ENCODE peak calls at places on chromosome 21, in five cellular contexts. N, D, X, G and Q are unnamed samples.

GRCh38 chr21:39968010-39968409 is 100.8 kb downstream of the PCP4 start:
- DNase-seq in D (no peak), X (no peak), G (no peak), N (no peak), Q (no peak)

GRCh38 chr21:43308511-43309283 is 118.2 kb downstream of the SIK1 start:
- DNase-seq in X (no peak), D (no peak), G (peak), N (no peak), Q (no peak)

GRCh38 chr21:43209575-43210453 is 41.0 kb downstream of the CRYAA start:
- DNase-seq in G (peak), D (peak), N (no peak), X (peak), Q (no peak)

GRCh38 chr21:15978158-15978805 is 248.5 kb downstream of the USP25 start:
- DNase-seq in N (no peak), X (no peak), G (no peak), D (no peak), Q (no peak)

GRCh38 chr21:14942801-14943490 is 121.9 kb downstream of the NRIP1 start:
- DNase-seq in X (no peak), G (no peak), D (no peak), N (no peak), Q (no peak)

GRCh38 chr21:33780631-33781030 is 135.0 kb downstream of the ATP5PO start:
- DNase-seq in N (no peak), D (no peak), X (no peak), G (no peak), Q (no peak)

GRCh38 chr21:33428669-33429068 is 25.5 kb downstream of the IFNGR2 start:
- DNase-seq in N (no peak), G (no peak), X (no peak), D (no peak), Q (no peak)

GRCh38 chr21:30962013-30962412 is 76.3 kb downstream of the KRTAP19-8 start:
- DNase-seq in X (no peak), G (no peak), N (no peak), D (no peak), Q (no peak)

GRCh38 chr21:45515241-45516061 is 26.8 kb downstream of the SLC19A1 start:
- DNase-seq in D (no peak), N (no peak), X (no peak), G (peak), Q (no peak)

GRCh38 chr21:38088916-38089762 is 167.7 kb upstream of the KCNJ15 start:
- DNase-seq in X (no peak), N (no peak), D (no peak), G (no peak), Q (no peak)

GRCh38 chr21:45540601-45540970 is 1.7 kb downstream of the SLC19A1 start:
- DNase-seq in X (no peak), N (peak), G (no peak), D (no peak), Q (no peak)

GRCh38 chr21:42567181-42567560 is 53.5 kb downstream of the SLC37A1 start:
- DNase-seq in X (no peak), N (no peak), D (no peak), G (no peak), Q (no peak)

GRCh38 chr21:25664462-25665070 is 25.5 kb downstream of the JAM2 start:
- DNase-seq in X (no peak), N (no peak), G (peak), D (no peak), Q (no peak)

GRCh38 chr21:33396966-33397365 is 6.2 kb upstream of the IFNGR2 start:
- DNase-seq in X (no peak), G (peak), N (no peak), D (peak), Q (peak)

GRCh38 chr21:26845066-26845749 is at the start of gene ADAMTS1:
- DNase-seq in N (peak), D (peak), G (peak), X (peak), Q (no peak)

GRCh38 chr21:44337941-44338895 is 972 bp downstream of the CFAP410 start:
- DNase-seq in N (peak), G (peak), D (peak), X (peak), Q (peak)

GRCh38 chr21:32311621-32312020 is 13.0 kb downstream of the MRAP start:
- DNase-seq in G (no peak), N (no peak), X (no peak), D (no peak), Q (no peak)

GRCh38 chr21:15616864-15617574 is 112.8 kb upstream of the USP25 start:
- DNase-seq in D (no peak), N (no peak), X (no peak), G (no peak), Q (no peak)

GRCh38 chr21:44463716-44464115 is 8.4 kb downstream of the LRRC3 start:
- DNase-seq in X (no peak), D (no peak), N (peak), G (no peak), Q (no peak)

GRCh38 chr21:15731243-15731613 is 1.4 kb downstream of the USP25 start:
- DNase-seq in X (no peak), D (no peak), N (no peak), G (no peak), Q (no peak)

GRCh38 chr21:45074818-45075605 is 632 bp downstream of the ADARB1 start:
- DNase-seq in N (no peak), D (peak), X (peak), G (peak), Q (no peak)

GRCh38 chr21:38985423-38986378 is 180.0 kb downstream of the ETS2 start:
- DNase-seq in D (peak), X (no peak), G (peak), N (no peak), Q (peak)

GRCh38 chr21:32611471-32611997 is 643 bp downstream of the CFAP298 start:
- DNase-seq in X (no peak), D (peak), G (no peak), N (no peak), Q (no peak)

GRCh38 chr21:17476006-17476405 is 36.8 kb upstream of the CXADR start:
- DNase-seq in D (no peak), G (no peak), X (no peak), N (no peak), Q (no peak)

GRCh38 chr21:42599486-42599885 is 53.9 kb upstream of the PDE9A start:
- DNase-seq in D (no peak), X (no peak), G (no peak), N (no peak), Q (no peak)

GRCh38 chr21:30227633-30228404 is 11.9 kb upstream of the CLDN8 start:
- DNase-seq in X (peak), G (no peak), N (no peak), D (peak), Q (peak)

GRCh38 chr21:34029724-34030528 is 43.5 kb upstream of the MRPS6 start:
- DNase-seq in N (peak), G (peak), D (peak), X (peak), Q (peak)

GRCh38 chr21:39258207-39258606 is 55.2 kb downstream of the BRWD1 start:
- DNase-seq in D (peak), X (no peak), N (no peak), G (no peak), Q (no peak)

GRCh38 chr21:43949499-43950208 is 62.5 kb upstream of the TRAPPC10 start:
- DNase-seq in D (no peak), G (no peak), N (no peak), X (no peak), Q (no peak)

GRCh38 chr21:17051054-17051453 is 461.8 kb upstream of the CXADR start:
- DNase-seq in N (no peak), G (no peak), D (no peak), X (no peak), Q (no peak)

GRCh38 chr21:42837421-42838211 is 41.7 kb downstream of the WDR4 start:
- DNase-seq in N (no peak), G (no peak), D (no peak), X (no peak), Q (no peak)

GRCh38 chr21:34274001-34274400 is 89.8 kb upstream of the KCNE2 start:
- DNase-seq in X (no peak), D (no peak), N (peak), G (no peak), Q (no peak)

GRCh38 chr21:42002421-42002958 is 7.7 kb downstream of the ZBTB21 start:
- DNase-seq in X (peak), D (peak), G (no peak), N (peak), Q (no peak)

GRCh38 chr21:44405948-44406872 is 49.1 kb upstream of the LRRC3 start:
- DNase-seq in G (no peak), D (no peak), X (no peak), N (no peak), Q (peak)

GRCh38 chr21:45304161-45304830 is 16.6 kb upstream of the POFUT2 start:
- DNase-seq in D (no peak), G (no peak), N (no peak), X (no peak), Q (no peak)

GRCh38 chr21:42471716-42472330 is 24.2 kb downstream of the RSPH1 start:
- DNase-seq in N (no peak), D (no peak), G (no peak), X (no peak), Q (no peak)

GRCh38 chr21:28235169-28235892 is 757.3 kb downstream of the LTN1 start:
- DNase-seq in D (no peak), X (no peak), N (no peak), G (no peak), Q (no peak)
- TF ChIP-seq CTCF in D (no peak), X (no peak), N (no peak), G (no peak), Q (peak)

GRCh38 chr21:46549650-46550049 is 55.2 kb downstream of the S100B start:
- DNase-seq in D (no peak), N (no peak), X (no peak), G (no peak), Q (no peak)

GRCh38 chr21:46552274-46552673 is 52.6 kb downstream of the S100B start:
- DNase-seq in D (no peak), N (no peak), G (no peak), X (no peak), Q (no peak)

GRCh38 chr21:46552865-46553379 is 52.0 kb downstream of the S100B start:
- DNase-seq in N (no peak), X (no peak), G (no peak), D (no peak), Q (no peak)

GRCh38 chr21:46551636-46552241 is 53.1 kb downstream of the S100B start:
- DNase-seq in N (no peak), D (no peak), G (peak), X (no peak), Q (no peak)

GRCh38 chr21:46550511-46550941 is 54.4 kb downstream of the S100B start:
- DNase-seq in D (no peak), G (no peak), X (no peak), N (no peak), Q (no peak)
- H3K4me3 ChIP-seq in D (no peak), G (no peak), X (no peak), N (no peak), Q (no peak)

GRCh38 chr21:35510294-35510693 is 461.2 kb upstream of the RUNX1 start:
- DNase-seq in X (no peak), G (no peak), N (no peak), D (no peak), Q (no peak)

GRCh38 chr21:35509004-35509704 is 460.1 kb upstream of the RUNX1 start:
- DNase-seq in N (peak), G (no peak), D (no peak), X (no peak), Q (no peak)

GRCh38 chr21:35511298-35512162 is 462.4 kb upstream of the RUNX1 start:
- DNase-seq in N (no peak), X (no peak), G (no peak), D (no peak), Q (no peak)

GRCh38 chr21:35506352-35506751 is 457.2 kb upstream of the RUNX1 start:
- DNase-seq in N (no peak), G (no peak), D (no peak), X (no peak), Q (no peak)

DNA sequence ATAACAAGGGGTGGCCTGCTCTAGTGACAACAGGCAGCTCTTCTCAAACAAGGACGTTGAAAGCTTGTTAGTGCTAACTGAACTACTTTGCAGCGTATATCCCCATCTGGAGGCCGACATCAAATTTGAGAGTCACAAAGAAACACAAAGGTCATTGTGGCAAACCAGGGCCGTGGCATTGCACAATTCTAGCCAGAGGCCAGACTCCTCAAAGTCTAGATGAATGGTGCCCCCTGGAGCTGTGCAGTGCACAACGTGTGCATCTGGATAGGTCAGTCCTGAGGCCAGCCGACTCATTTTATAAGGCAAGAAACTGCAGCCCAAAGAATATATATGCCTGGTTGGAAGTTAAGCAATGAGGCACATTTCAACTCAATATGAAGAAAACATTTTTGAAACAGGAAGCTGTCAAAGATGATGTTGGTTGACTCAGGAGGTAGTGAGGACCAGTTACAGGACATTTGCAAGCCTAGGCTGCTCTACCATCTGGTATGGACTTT is 459.3 kb upstream of the RUNX1 start:
- DNase-seq in N (peak), D (peak), G (peak), X (peak), Q (no peak)
- TF ChIP-seq CTCF in N (peak), D (peak), G (peak), X (no peak), Q (no peak)

GRCh38 chr21:36964832-36965719 is 1.4 kb downstream of the HLCS start:
- DNase-seq in G (no peak), X (no peak), D (no peak), N (no peak), Q (no peak)
- H3K4me3 ChIP-seq in G (no peak), X (peak), D (peak), N (peak), Q (peak)